ENCODE peak calls at places on chromosomes 16 and 17, in four cellular contexts. Q is pancreas, O is DND-41, T is esophagus muscularis mucosa. A is an unnamed sample. For H3K4me1, the result is how much of the 10 kb centered on the place peaks cover.

GRCh38 chr17:58595194-58595792 is 80.9 kb upstream of the MTMR4 start:
- DNase-seq in T (no peak), Q (no peak), O (no peak), A (no peak)

GRCh38 chr16:12625068-12625467 is 178.6 kb downstream of the CPPED1 start:
- DNase-seq in O (no peak), Q (no peak), T (no peak), A (no peak)

GRCh38 chr17:50658602-50659001 is 23.9 kb downstream of the ABCC3 start:
- DNase-seq in O (no peak), T (no peak), Q (no peak), A (no peak)

GRCh38 chr17:2734939-2735338 is 14.5 kb downstream of the CCDC92B start:
- DNase-seq in T (no peak), Q (no peak), O (no peak), A (no peak)

GRCh38 chr17:55320594-55321506 is 56.1 kb downstream of the HLF start:
- DNase-seq in T (no peak), Q (no peak), O (no peak), A (no peak)

GRCh38 chr17:38341035-38341721 is 2.6 kb downstream of the GPR179 start:
- DNase-seq in Q (peak), O (no peak), T (no peak), A (no peak)

GRCh38 chr17:75289832-75290337 is 652 bp upstream of the SLC25A19 start:
- DNase-seq in O (peak), Q (peak), T (peak), A (peak)

GRCh38 chr16:70520612-70521297 is 2.6 kb downstream of the COG4 start:
- DNase-seq in T (no peak), O (no peak), Q (no peak), A (peak)

GRCh38 chr16:75096730-75097129 is 19.9 kb downstream of the LDHD start:
- DNase-seq in Q (peak), O (no peak), T (no peak), A (no peak)

GRCh38 chr17:16178836-16179235 is 36.5 kb downstream of the NCOR1 start:
- DNase-seq in T (no peak), O (no peak), Q (no peak), A (no peak)

GRCh38 chr16:74565378-74565777 is 41.5 kb downstream of the GLG1 start:
- DNase-seq in O (no peak), Q (no peak), T (no peak), A (no peak)

GRCh38 chr17:30379303-30380105 is 777 bp downstream of the CPD start:
- DNase-seq in Q (peak), O (peak), T (no peak), A (peak)

GRCh38 chr16:25897677-25898076 is 205.9 kb downstream of the HS3ST4 start:
- DNase-seq in Q (no peak), O (no peak), T (no peak), A (no peak)

GRCh38 chr16:85675528-85675927 is 13.2 kb downstream of the GINS2 start:
- DNase-seq in Q (no peak), O (no peak), T (no peak), A (peak)

GRCh38 chr17:47852113-47852949 is 1.4 kb upstream of the SP6 start:
- DNase-seq in O (no peak), Q (no peak), T (no peak), A (no peak)

GRCh38 chr17:55319933-55320593 is 55.3 kb downstream of the HLF start:
- DNase-seq in T (no peak), Q (no peak), O (no peak), A (no peak)

GRCh38 chr17:48513097-48513496 is 17.7 kb downstream of the HOXB1 start:
- DNase-seq in Q (no peak), T (no peak), O (peak), A (peak)

GRCh38 chr17:73042809-73043685 is 49.4 kb downstream of the SLC39A11 start:
- DNase-seq in T (no peak), O (no peak), Q (no peak), A (no peak)

GRCh38 chr17:14790518-14790917 is 474.6 kb downstream of the PMP22 start:
- DNase-seq in O (no peak), T (no peak), Q (no peak), A (no peak)

GRCh38 chr17:61416540-61417363 is 17.1 kb downstream of the TBX2 start:
- DNase-seq in O (peak), Q (peak), T (peak), A (peak)

GRCh38 chr17:55454906-55455474 is 33.4 kb upstream of the MMD start:
- DNase-seq in Q (no peak), T (no peak), O (no peak), A (no peak)

GRCh38 chr17:12990926-12991325 is 26.9 kb downstream of the ELAC2 start:
- DNase-seq in Q (no peak), T (no peak), O (no peak), A (no peak)

GRCh38 chr17:8153550-8153956 is 1.3 kb upstream of the PER1 start:
- DNase-seq in T (peak), O (no peak), Q (peak), A (peak)

GRCh38 chr17:8154608-8155152 is 2.5 kb upstream of the PER1 start:
- DNase-seq in Q (no peak), T (no peak), O (no peak), A (no peak)

GRCh38 chr17:8153957-8154607 is 1.9 kb upstream of the PER1 start:
- DNase-seq in O (peak), Q (peak), T (peak), A (peak)

GRCh38 chr17:8156174-8156992 is 4.2 kb upstream of the PER1 start:
- DNase-seq in T (peak), O (peak), Q (peak), A (peak)

DNA sequence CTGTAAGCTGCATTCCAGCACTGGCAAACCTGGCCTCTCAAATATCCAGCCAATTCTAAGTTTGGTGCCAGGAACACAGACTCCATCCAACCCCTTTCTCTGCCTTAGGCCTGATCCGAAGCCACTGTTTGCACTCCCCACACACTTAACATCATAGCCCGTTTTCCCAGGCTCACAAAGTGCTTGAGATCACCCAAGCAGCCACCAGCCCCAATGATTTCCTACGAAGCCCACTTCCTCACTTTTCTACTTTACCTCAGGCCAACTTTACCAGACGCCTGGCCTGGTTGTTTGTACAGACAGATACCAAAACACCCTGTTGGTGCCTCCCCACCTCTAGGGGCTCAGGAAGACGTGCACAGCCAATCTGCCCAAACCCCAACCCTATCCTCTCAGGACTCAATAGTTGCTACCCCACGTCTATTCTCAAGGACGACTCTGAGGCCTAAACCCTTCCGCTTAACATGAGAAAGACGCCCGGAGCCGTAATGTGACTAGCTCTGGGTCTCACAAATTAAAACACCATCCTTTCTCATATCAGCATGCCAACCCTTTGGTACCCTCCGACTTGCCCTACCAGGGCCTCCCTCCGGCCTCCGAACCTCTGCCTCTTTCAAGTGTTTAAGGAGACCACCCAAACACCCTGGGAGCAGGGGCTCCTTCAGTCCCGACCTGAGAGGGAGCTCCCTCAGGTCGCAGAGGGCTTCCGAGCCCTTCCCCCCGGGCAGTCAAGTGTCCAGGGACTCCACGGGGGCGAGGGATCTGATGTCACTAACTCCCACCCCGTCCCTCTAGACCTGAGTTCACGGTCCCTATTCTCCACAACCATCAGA is 3.4 kb upstream of the PER1 start:
- DNase-seq in Q (peak), T (no peak), O (no peak), A (no peak)
- H3K4me1 ChIP-seq in Q (under half), T (half or more), O (half or more), A (half or more)

GRCh38 chr16:79067600-79067999 is 532.9 kb downstream of the MAF start:
- DNase-seq in O (no peak), T (no peak), Q (no peak), A (no peak)

GRCh38 chr16:79066621-79067020 is 533.9 kb downstream of the MAF start:
- DNase-seq in O (no peak), T (no peak), Q (peak), A (no peak)

GRCh38 chr16:79062336-79062735 is 538.2 kb downstream of the MAF start:
- DNase-seq in T (no peak), Q (no peak), O (no peak), A (no peak)

GRCh38 chr16:79061199-79061598 is 539.3 kb downstream of the MAF start:
- DNase-seq in O (no peak), T (no peak), Q (no peak), A (no peak)

GRCh38 chr16:79064259-79064658 is 536.3 kb downstream of the MAF start:
- DNase-seq in T (no peak), Q (no peak), O (no peak), A (no peak)
- H3K4me1 ChIP-seq in T (half or more), Q (under half), O (under half), A (under half)

DNA sequence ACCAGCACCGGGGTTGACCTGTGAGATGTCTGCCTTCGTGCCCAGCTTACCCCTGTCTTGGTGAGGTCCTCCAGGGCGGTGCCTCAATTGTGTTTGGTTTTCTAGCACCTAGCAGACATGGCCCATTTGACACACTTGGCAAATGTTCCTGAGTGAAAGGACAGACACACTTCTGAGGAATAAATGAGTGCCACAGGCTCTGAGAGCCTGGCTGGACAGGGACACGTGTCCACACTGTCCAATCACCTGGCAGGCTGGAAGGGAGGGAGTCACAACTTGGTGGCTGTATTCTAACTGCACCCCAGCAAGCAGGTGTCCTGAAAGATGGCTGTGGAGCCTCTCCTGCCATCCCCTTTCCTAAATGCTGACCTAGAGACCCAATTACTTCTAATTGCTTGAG is 7.4 kb downstream of the MAP3K14 start:
- DNase-seq in Q (no peak), O (no peak), T (no peak), A (no peak)
- H3K4me1 ChIP-seq in Q (half or more), O (under half), T (half or more), A (half or more)

GRCh38 chr17:57104461-57105175 is 19.6 kb downstream of the AKAP1 start:
- DNase-seq in O (no peak), T (no peak), Q (no peak), A (no peak)
- H3K4me1 ChIP-seq in O (under half), T (half or more), Q (under half), A (under half)

GRCh38 chr17:63842540-63843386 is at the start of gene SMARCD2:
- DNase-seq in O (peak), Q (peak), T (peak), A (peak)

GRCh38 chr17:63840591-63841349 is 1.7 kb downstream of the SMARCD2 start:
- DNase-seq in O (no peak), Q (peak), T (no peak), A (no peak)

GRCh38 chr17:63843387-63844292 is 1.2 kb upstream of the SMARCD2 start:
- DNase-seq in Q (peak), O (peak), T (no peak), A (peak)

GRCh38 chr17:63841350-63842172 is 924 bp downstream of the SMARCD2 start:
- DNase-seq in Q (peak), O (peak), T (no peak), A (peak)

GRCh38 chr17:63842173-63842539 is 329 bp downstream of the SMARCD2 start:
- DNase-seq in O (peak), Q (peak), T (no peak), A (no peak)
- H3K4me1 ChIP-seq in O (under half), Q (under half), T (half or more), A (half or more)

A was measured in CD4-positive, CD25-positive, alpha-beta regulatory T cell.